ENCODE peak calls at places on chromosomes 2 and 18, in ten cellular contexts. X is HCEC 1CT; M is stimulated activated CD4-positive, alpha-beta T cell treated with anti-CD3 and anti-CD28 coated beads, Interleukin-1b, Interleukin-23, amount 100 ng/mL, for 24 hours; K is AG10803; D is lower lobe of right lung; A is amniotic epithelial cell; T is effector CD4-positive, alpha-beta T cell; W is glutamatergic neuron; I is activated T-helper 1 cell treated with Interleukin-2 at 50 U/mL for 16 hours; G is prostate gland. E is an unnamed sample.

GRCh38 chr2:42369551-42370229 is 8.7 kb upstream of the COX7A2L start:
- DNase-seq in T (no peak), X (no peak), I (no peak), D (no peak), W (no peak), K (no peak), G (no peak), A (no peak), M (no peak), E (no peak)

GRCh38 chr2:116319935-116320334 is 1494.6 kb upstream of the DDX18 start:
- DNase-seq in G (no peak), I (no peak), T (no peak), X (no peak), A (no peak), W (no peak), M (no peak), D (no peak), K (no peak), E (no peak)

GRCh38 chr2:39665811-39666488 is at the start of gene TMEM178A:
- DNase-seq in T (no peak), K (no peak), A (no peak), I (no peak), M (no peak), G (no peak), X (no peak), W (peak), D (peak), E (no peak)

GRCh38 chr18:58669731-58670379 is 1.4 kb upstream of the MALT1 start:
- DNase-seq in T (no peak), M (no peak), D (no peak), X (peak), I (no peak), W (no peak), K (peak), G (peak), A (peak), E (no peak)

GRCh38 chr2:95313296-95314265 is 16.4 kb downstream of the KCNIP3 start:
- DNase-seq in A (no peak), I (no peak), T (no peak), D (no peak), M (no peak), W (no peak), K (no peak), G (no peak), X (no peak), E (no peak)

GRCh38 chr18:23105581-23106219 is 29.6 kb upstream of the CABLES1 start:
- DNase-seq in W (no peak), I (no peak), X (no peak), M (no peak), T (no peak), A (no peak), G (no peak), D (no peak), K (no peak), E (no peak)

GRCh38 chr18:8358066-8358795 is 251.0 kb upstream of the RAB12 start:
- DNase-seq in I (no peak), K (no peak), M (no peak), X (no peak), T (no peak), G (no peak), D (no peak), W (no peak), A (no peak), E (no peak)

GRCh38 chr18:75125359-75126331 is 83.3 kb downstream of the PTGR3 start:
- DNase-seq in X (no peak), I (no peak), G (no peak), W (no peak), T (no peak), D (no peak), M (no peak), K (no peak), A (peak), E (no peak)

GRCh38 chr2:173161040-173161439 is 85.4 kb downstream of the MAP3K20 start:
- DNase-seq in X (no peak), W (no peak), A (peak), K (no peak), I (no peak), D (no peak), G (no peak), T (no peak), M (no peak), E (no peak)

GRCh38 chr2:120624738-120625446 is 110.8 kb upstream of the GLI2 start:
- DNase-seq in D (no peak), T (no peak), K (no peak), I (no peak), W (no peak), G (no peak), M (no peak), X (no peak), A (no peak), E (no peak)

GRCh38 chr2:158269143-158269542 is 167.5 kb downstream of the UPP2 start:
- DNase-seq in K (no peak), D (no peak), G (no peak), W (no peak), X (no peak), A (no peak), T (no peak), M (no peak), I (no peak), E (no peak)

GRCh38 chr2:62968668-62969067 is 82.0 kb upstream of the OTX1 start:
- DNase-seq in M (no peak), G (no peak), I (no peak), X (no peak), T (no peak), K (no peak), A (no peak), D (no peak), W (no peak), E (no peak)

GRCh38 chr2:218187650-218188025 is 20.9 kb upstream of the CXCR1 start:
- DNase-seq in T (no peak), D (no peak), I (no peak), M (no peak), W (no peak), A (peak), G (no peak), X (no peak), K (no peak), E (no peak)

GRCh38 chr2:98730851-98731708 is at the start of gene MGAT4A:
- DNase-seq in G (peak), T (peak), I (peak), K (peak), D (peak), M (peak), A (peak), X (peak), W (peak), E (peak)

GRCh38 chr2:10286216-10287037 is 16.3 kb upstream of the HPCAL1 start:
- DNase-seq in T (no peak), G (no peak), X (no peak), A (no peak), D (peak), M (no peak), W (no peak), K (no peak), I (no peak), E (no peak)

GRCh38 chr18:66724664-66725356 is 120.9 kb upstream of the CDH19 start:
- DNase-seq in G (peak), A (no peak), X (no peak), M (no peak), I (no peak), T (no peak), K (no peak), W (no peak), D (no peak), E (no peak)

GRCh38 chr2:106020821-106021316 is 173.2 kb downstream of the UXS1 start:
- DNase-seq in I (no peak), X (no peak), M (no peak), G (no peak), K (no peak), T (no peak), A (peak), D (no peak), W (no peak), E (no peak)

GRCh38 chr18:29430416-29430815 is 1253.5 kb upstream of the CDH2 start:
- DNase-seq in G (no peak), T (no peak), I (no peak), D (no peak), W (no peak), M (no peak), K (no peak), A (peak), X (no peak), E (no peak)

GRCh38 chr2:68466361-68466777 is 725 bp downstream of the FBXO48 start:
- DNase-seq in T (peak), A (peak), G (peak), D (no peak), X (peak), M (no peak), W (no peak), I (peak), K (peak), E (peak)

GRCh38 chr18:58640428-58640805 is 11.5 kb upstream of the ALPK2 start:
- DNase-seq in D (no peak), M (no peak), G (no peak), W (no peak), K (no peak), I (no peak), X (no peak), A (peak), T (no peak), E (no peak)

GRCh38 chr2:22037274-22037673 is 913.5 kb downstream of the TDRD15 start:
- DNase-seq in X (no peak), D (no peak), G (no peak), I (no peak), K (no peak), T (no peak), W (no peak), A (peak), M (no peak), E (no peak)

GRCh38 chr18:55189972-55190371 is 230.7 kb upstream of the CCDC68 start:
- DNase-seq in G (no peak), T (no peak), X (no peak), A (no peak), K (peak), W (no peak), D (no peak), I (no peak), M (no peak), E (no peak)

GRCh38 chr2:232363784-232364615 is 14.6 kb upstream of the ALPP start:
- DNase-seq in T (no peak), M (no peak), A (peak), K (peak), I (no peak), X (no peak), G (no peak), W (no peak), D (no peak), E (no peak)